ENCODE peak calls at places on chromosomes 2 and 18, in six cellular contexts. One of them, this sample, is unnamed.

GRCh38 chr2:23988371-23988770 is 21.5 kb upstream of the MFSD2B start:
- DNase-seq in K562: peak; percentile 37
- DNase-seq in endothelial cell of umbilical vein: peak; percentile 35
- DNase-seq in GM12878: no peak
- DNase-seq in A549: peak; percentile 48
- DNase-seq in HepG2: peak; percentile 13
- DNase-seq in this sample: peak; percentile 34

GRCh38 chr18:10168477-10168876 is 254.7 kb downstream of the VAPA start:
- DNase-seq in A549: no peak
- DNase-seq in HepG2: no peak
- DNase-seq in endothelial cell of umbilical vein: peak; percentile 4
- DNase-seq in K562: no peak
- DNase-seq in GM12878: no peak
- DNase-seq in this sample: no peak

GRCh38 chr2:42156756-42157155 is 12.4 kb upstream of the EML4 start:
- DNase-seq in GM12878: no peak
- DNase-seq in K562: no peak
- DNase-seq in A549: no peak
- DNase-seq in HepG2: no peak
- DNase-seq in endothelial cell of umbilical vein: no peak
- DNase-seq in this sample: no peak

GRCh38 chr2:129167456-129167855 is 812.0 kb upstream of the RAB6C start:
- DNase-seq in HepG2: no peak
- DNase-seq in K562: no peak
- DNase-seq in GM12878: no peak
- DNase-seq in endothelial cell of umbilical vein: no peak
- DNase-seq in A549: no peak
- DNase-seq in this sample: no peak

GRCh38 chr2:43707255-43707654 is 31.0 kb upstream of the C1GALT1C1L start:
- DNase-seq in HepG2: no peak
- DNase-seq in K562: peak; percentile 64
- DNase-seq in A549: peak; percentile 27
- DNase-seq in endothelial cell of umbilical vein: peak; percentile 71
- DNase-seq in GM12878: no peak
- DNase-seq in this sample: peak; percentile 16

GRCh38 chr18:9283789-9284188 is 50.8 kb upstream of the TWSG1 start:
- DNase-seq in K562: no peak
- DNase-seq in GM12878: no peak
- DNase-seq in A549: no peak
- DNase-seq in endothelial cell of umbilical vein: no peak
- DNase-seq in HepG2: no peak
- DNase-seq in this sample: no peak

GRCh38 chr18:42574871-42575270 is 540.6 kb downstream of the RIT2 start:
- DNase-seq in K562: no peak
- DNase-seq in HepG2: no peak
- DNase-seq in A549: no peak
- DNase-seq in GM12878: no peak
- DNase-seq in endothelial cell of umbilical vein: no peak
- DNase-seq in this sample: no peak

GRCh38 chr18:37297106-37297505 is 268.5 kb downstream of the CELF4 start:
- DNase-seq in endothelial cell of umbilical vein: no peak
- DNase-seq in HepG2: no peak
- DNase-seq in GM12878: no peak
- DNase-seq in A549: no peak
- DNase-seq in K562: no peak
- DNase-seq in this sample: no peak

GRCh38 chr2:183995632-183996031 is 602.7 kb upstream of the ZNF804A start:
- DNase-seq in K562: no peak
- DNase-seq in GM12878: no peak
- DNase-seq in A549: peak; percentile 1
- DNase-seq in HepG2: no peak
- DNase-seq in endothelial cell of umbilical vein: no peak
- DNase-seq in this sample: no peak

GRCh38 chr2:161090401-161090800 is 69.8 kb upstream of the TANK start:
- DNase-seq in A549: no peak
- DNase-seq in GM12878: no peak
- DNase-seq in endothelial cell of umbilical vein: peak; percentile 90
- DNase-seq in HepG2: no peak
- DNase-seq in K562: no peak
- DNase-seq in this sample: no peak

GRCh38 chr18:69177702-69178101 is 223.0 kb upstream of the DOK6 start:
- DNase-seq in K562: no peak
- DNase-seq in GM12878: no peak
- DNase-seq in endothelial cell of umbilical vein: no peak
- DNase-seq in HepG2: no peak
- DNase-seq in A549: no peak
- DNase-seq in this sample: no peak
- TF ChIP-seq MYC in K562: no peak
- TF ChIP-seq MYC in GM12878: no peak
- TF ChIP-seq MYC in endothelial cell of umbilical vein: no peak
- TF ChIP-seq MYC in HepG2: no peak
- TF ChIP-seq MYC in A549: no peak
- TF ChIP-seq MYC in this sample: no peak

GRCh38 chr2:102703748-102704147 is 58.1 kb upstream of the TMEM182 start:
- DNase-seq in K562: peak; percentile 58
- DNase-seq in A549: peak; percentile 47
- DNase-seq in HepG2: peak; percentile 33
- DNase-seq in endothelial cell of umbilical vein: peak; percentile 28
- DNase-seq in GM12878: no peak
- DNase-seq in this sample: peak; percentile 49
- TF ChIP-seq CTCF in K562: peak; percentile 85
- TF ChIP-seq CTCF in A549: peak; percentile 72
- TF ChIP-seq CTCF in HepG2: peak; percentile 71
- TF ChIP-seq CTCF in endothelial cell of umbilical vein: no peak
- TF ChIP-seq CTCF in GM12878: peak; percentile 53
- TF ChIP-seq CTCF in this sample: peak; percentile 22

GRCh38 chr18:78685250-78685979 is 294.2 kb upstream of the SALL3 start:
- DNase-seq in K562: no peak
- DNase-seq in A549: no peak
- DNase-seq in HepG2: no peak
- DNase-seq in GM12878: no peak
- DNase-seq in endothelial cell of umbilical vein: no peak
- DNase-seq in this sample: no peak
- TF ChIP-seq MYC in K562: no peak
- TF ChIP-seq MYC in A549: no peak
- TF ChIP-seq MYC in HepG2: no peak
- TF ChIP-seq MYC in GM12878: no peak
- TF ChIP-seq MYC in endothelial cell of umbilical vein: no peak
- TF ChIP-seq MYC in this sample: no peak

GRCh38 chr18:45916302-45916701 is 50.8 kb downstream of the EPG5 start:
- DNase-seq in K562: no peak
- DNase-seq in GM12878: no peak
- DNase-seq in HepG2: peak; percentile 4
- DNase-seq in A549: no peak
- DNase-seq in endothelial cell of umbilical vein: no peak
- DNase-seq in this sample: peak; percentile 3
- TF ChIP-seq CTCF in K562: no peak
- TF ChIP-seq CTCF in GM12878: no peak
- TF ChIP-seq CTCF in HepG2: peak; percentile 47
- TF ChIP-seq CTCF in A549: no peak
- TF ChIP-seq CTCF in endothelial cell of umbilical vein: no peak
- TF ChIP-seq CTCF in this sample: peak; percentile 9

GRCh38 chr2:197793456-197793855 is 8.3 kb upstream of the BOLL start:
- DNase-seq in HepG2: no peak
- DNase-seq in A549: no peak
- DNase-seq in endothelial cell of umbilical vein: no peak
- DNase-seq in K562: no peak
- DNase-seq in GM12878: no peak
- DNase-seq in this sample: no peak
- TF ChIP-seq MYC in HepG2: no peak
- TF ChIP-seq MYC in A549: no peak
- TF ChIP-seq MYC in endothelial cell of umbilical vein: no peak
- TF ChIP-seq MYC in K562: no peak
- TF ChIP-seq MYC in GM12878: no peak
- TF ChIP-seq MYC in this sample: no peak

GRCh38 chr2:240149943-240150784 is 9.7 kb upstream of the OTOS start:
- DNase-seq in K562: peak; percentile 37
- DNase-seq in HepG2: peak; percentile 40
- DNase-seq in A549: peak; percentile 71
- DNase-seq in GM12878: no peak
- DNase-seq in endothelial cell of umbilical vein: peak; percentile 22
- DNase-seq in this sample: peak; percentile 42
- TF ChIP-seq CTCF in K562: peak; percentile 63
- TF ChIP-seq CTCF in HepG2: peak; percentile 91
- TF ChIP-seq CTCF in A549: peak; percentile 69
- TF ChIP-seq CTCF in GM12878: peak; percentile 69
- TF ChIP-seq CTCF in endothelial cell of umbilical vein: peak; percentile 46
- TF ChIP-seq CTCF in this sample: peak; percentile 71

GRCh38 chr18:27687351-27687979 is 489.5 kb downstream of the CDH2 start:
- DNase-seq in GM12878: no peak
- DNase-seq in K562: no peak
- DNase-seq in A549: no peak
- DNase-seq in HepG2: no peak
- DNase-seq in endothelial cell of umbilical vein: no peak
- DNase-seq in this sample: no peak

GRCh38 chr18:27688581-27688980 is 488.3 kb downstream of the CDH2 start:
- DNase-seq in GM12878: no peak
- DNase-seq in HepG2: no peak
- DNase-seq in A549: no peak
- DNase-seq in endothelial cell of umbilical vein: no peak
- DNase-seq in K562: no peak
- DNase-seq in this sample: no peak

GRCh38 chr18:27685071-27685470 is 491.9 kb downstream of the CDH2 start:
- DNase-seq in A549: no peak
- DNase-seq in K562: no peak
- DNase-seq in GM12878: no peak
- DNase-seq in endothelial cell of umbilical vein: no peak
- DNase-seq in HepG2: no peak
- DNase-seq in this sample: no peak

DNA sequence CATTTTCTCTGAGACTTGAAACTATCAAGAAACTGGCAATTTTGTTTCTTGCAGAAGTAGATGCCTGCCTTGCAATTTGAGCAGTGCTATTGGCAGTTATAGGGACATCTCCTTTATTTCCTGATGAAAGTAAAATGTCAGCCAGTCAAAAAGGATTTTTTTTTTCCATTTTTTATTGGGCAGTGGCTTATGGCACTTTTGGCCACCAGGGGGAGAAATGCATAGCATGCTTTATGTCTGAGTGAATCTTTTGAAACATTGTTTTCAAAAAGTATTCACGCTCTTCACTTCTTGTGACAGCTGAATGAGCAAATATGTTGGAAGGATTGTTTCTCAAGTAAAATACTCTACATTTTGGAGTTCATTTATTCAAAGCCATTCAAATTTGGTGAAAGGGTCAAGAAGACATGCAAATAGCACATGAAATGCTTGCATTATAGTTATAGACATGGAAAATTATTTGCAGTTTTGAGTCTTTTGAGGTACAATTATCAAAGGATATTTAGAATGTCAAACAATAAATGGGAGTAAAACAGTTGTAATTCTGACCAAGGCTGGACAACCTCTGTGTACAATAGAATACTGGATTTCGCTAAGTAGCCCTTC is 491.0 kb downstream of the CDH2 start:
- DNase-seq in GM12878: no peak
- DNase-seq in K562: peak; percentile 17
- DNase-seq in A549: peak; percentile 3
- DNase-seq in HepG2: peak; percentile 14
- DNase-seq in endothelial cell of umbilical vein: peak; percentile 40
- DNase-seq in this sample: peak; percentile 25
- TF ChIP-seq MYC in GM12878: no peak
- TF ChIP-seq MYC in K562: no peak
- TF ChIP-seq MYC in A549: no peak
- TF ChIP-seq MYC in HepG2: no peak
- TF ChIP-seq MYC in endothelial cell of umbilical vein: no peak
- TF ChIP-seq MYC in this sample: no peak

This sample was measured in NB4.